ENCODE peak calls at places on chromosomes 6 and 20, in four cellular contexts. One of them, this sample, is unnamed.

GRCh38 chr6:113860165-113860955 is 3.2 kb downstream of the MARCKS start:
- DNase-seq in A673: no peak
- DNase-seq in mammary epithelial cell: peak; percentile 36
- DNase-seq in fibroblast of pulmonary artery: peak; percentile 67
- DNase-seq in this sample: no peak

GRCh38 chr20:3092611-3093379 is 8.3 kb upstream of the AVP start:
- DNase-seq in A673: no peak
- DNase-seq in mammary epithelial cell: no peak
- DNase-seq in fibroblast of pulmonary artery: no peak
- DNase-seq in this sample: no peak

GRCh38 chr6:14074723-14075503 is 42.7 kb upstream of the CD83 start:
- DNase-seq in A673: peak; percentile 72
- DNase-seq in mammary epithelial cell: peak; percentile 58
- DNase-seq in fibroblast of pulmonary artery: peak; percentile 59
- DNase-seq in this sample: no peak

GRCh38 chr20:17614812-17615644 is 45.2 kb downstream of the DSTN start:
- DNase-seq in A673: no peak
- DNase-seq in mammary epithelial cell: no peak
- DNase-seq in fibroblast of pulmonary artery: no peak
- DNase-seq in this sample: no peak

GRCh38 chr20:21499641-21500040 is 14.2 kb downstream of the NKX2-2 start:
- DNase-seq in A673: no peak
- DNase-seq in mammary epithelial cell: no peak
- DNase-seq in fibroblast of pulmonary artery: no peak
- DNase-seq in this sample: no peak

GRCh38 chr6:111843347-111844147 is 29.7 kb downstream of the FYN start:
- DNase-seq in A673: no peak
- DNase-seq in mammary epithelial cell: no peak
- DNase-seq in fibroblast of pulmonary artery: no peak
- DNase-seq in this sample: peak; percentile 57

GRCh38 chr20:49814057-49814675 is 1.5 kb downstream of the SLC9A8 start:
- DNase-seq in A673: no peak
- DNase-seq in mammary epithelial cell: peak; percentile 37
- DNase-seq in fibroblast of pulmonary artery: no peak
- DNase-seq in this sample: no peak

GRCh38 chr20:57806975-57807374 is 97.2 kb upstream of the PMEPA1 start:
- DNase-seq in A673: no peak
- DNase-seq in mammary epithelial cell: no peak
- DNase-seq in fibroblast of pulmonary artery: no peak
- DNase-seq in this sample: no peak

GRCh38 chr6:164917211-164917610 is 392.2 kb downstream of the C6orf118 start:
- DNase-seq in A673: no peak
- DNase-seq in mammary epithelial cell: no peak
- DNase-seq in fibroblast of pulmonary artery: no peak
- DNase-seq in this sample: no peak

GRCh38 chr20:41426976-41427375 is 60.4 kb upstream of the EMILIN3 start:
- DNase-seq in A673: no peak
- DNase-seq in mammary epithelial cell: no peak
- DNase-seq in fibroblast of pulmonary artery: no peak
- DNase-seq in this sample: no peak

GRCh38 chr6:165204807-165205545 is 104.4 kb downstream of the C6orf118 start:
- DNase-seq in A673: no peak
- DNase-seq in mammary epithelial cell: no peak
- DNase-seq in fibroblast of pulmonary artery: no peak
- DNase-seq in this sample: peak; percentile 39

GRCh38 chr20:9177278-9177677 is 108.4 kb downstream of the PLCB4 start:
- DNase-seq in A673: no peak
- DNase-seq in mammary epithelial cell: no peak
- DNase-seq in fibroblast of pulmonary artery: no peak
- DNase-seq in this sample: no peak

DNA sequence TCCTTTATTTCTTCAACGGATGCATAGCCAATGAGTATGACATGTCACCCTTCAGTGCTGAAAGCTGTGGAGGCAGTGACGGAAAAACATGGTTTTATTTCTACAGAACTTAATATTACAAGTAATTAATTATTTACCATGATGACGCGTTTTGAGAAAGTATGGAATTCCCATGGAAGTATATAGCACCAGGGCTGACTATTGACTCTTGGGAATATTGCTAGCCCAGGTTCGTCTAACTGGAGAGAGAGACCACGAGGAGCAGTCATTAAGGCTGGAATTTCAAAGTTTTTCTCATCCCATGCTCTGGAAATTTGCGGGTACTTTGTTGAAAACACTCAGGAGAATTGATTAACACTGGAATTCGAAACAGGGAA is 155.2 kb upstream of the PRSS16 start:
- DNase-seq in A673: no peak
- DNase-seq in mammary epithelial cell: no peak
- DNase-seq in fibroblast of pulmonary artery: no peak
- DNase-seq in this sample: no peak
- H3K4me3 ChIP-seq in A673: peak overlapping the region; percentile 56
- H3K4me3 ChIP-seq in mammary epithelial cell: peak overlapping the region; percentile 53
- H3K4me3 ChIP-seq in fibroblast of pulmonary artery: peak overlapping the region; percentile 51
- H3K4me3 ChIP-seq in this sample: peak overlapping the region; percentile 60

GRCh38 chr6:97626586-97627441 is 343.8 kb upstream of the MMS22L start:
- DNase-seq in A673: peak; percentile 95
- DNase-seq in mammary epithelial cell: no peak
- DNase-seq in fibroblast of pulmonary artery: no peak
- DNase-seq in this sample: no peak
- H3K4me3 ChIP-seq in A673: peak overlapping the region; percentile 43
- H3K4me3 ChIP-seq in mammary epithelial cell: no peak overlapping the region
- H3K4me3 ChIP-seq in fibroblast of pulmonary artery: no peak overlapping the region
- H3K4me3 ChIP-seq in this sample: no peak overlapping the region

GRCh38 chr6:43667245-43668150 is 20.1 kb downstream of the MRPS18A start:
- DNase-seq in A673: peak; percentile 81
- DNase-seq in mammary epithelial cell: peak; percentile 69
- DNase-seq in fibroblast of pulmonary artery: peak; percentile 72
- DNase-seq in this sample: peak; percentile 89
- H3K4me3 ChIP-seq in A673: peak overlapping the region; percentile 21
- H3K4me3 ChIP-seq in mammary epithelial cell: no peak overlapping the region
- H3K4me3 ChIP-seq in fibroblast of pulmonary artery: no peak overlapping the region
- H3K4me3 ChIP-seq in this sample: no peak overlapping the region

GRCh38 chr20:19975901-19976300 is 41.3 kb upstream of the NAA20 start:
- DNase-seq in A673: no peak
- DNase-seq in mammary epithelial cell: peak; percentile 40
- DNase-seq in fibroblast of pulmonary artery: peak; percentile 31
- DNase-seq in this sample: peak; percentile 65
- H3K4me3 ChIP-seq in A673: peak overlapping the region; percentile 45
- H3K4me3 ChIP-seq in mammary epithelial cell: peak overlapping the region; percentile 68
- H3K4me3 ChIP-seq in fibroblast of pulmonary artery: peak overlapping the region; percentile 89
- H3K4me3 ChIP-seq in this sample: peak overlapping the region; percentile 66

GRCh38 chr6:105514306-105514705 is 111.4 kb upstream of the PREP start:
- DNase-seq in A673: no peak
- DNase-seq in mammary epithelial cell: no peak
- DNase-seq in fibroblast of pulmonary artery: no peak
- DNase-seq in this sample: no peak

GRCh38 chr6:105515054-105515453 is 112.2 kb upstream of the PREP start:
- DNase-seq in A673: no peak
- DNase-seq in mammary epithelial cell: no peak
- DNase-seq in fibroblast of pulmonary artery: no peak
- DNase-seq in this sample: no peak

GRCh38 chr6:105522626-105523322 is 119.9 kb upstream of the PREP start:
- DNase-seq in A673: no peak
- DNase-seq in mammary epithelial cell: peak; percentile 70
- DNase-seq in fibroblast of pulmonary artery: no peak
- DNase-seq in this sample: no peak

DNA sequence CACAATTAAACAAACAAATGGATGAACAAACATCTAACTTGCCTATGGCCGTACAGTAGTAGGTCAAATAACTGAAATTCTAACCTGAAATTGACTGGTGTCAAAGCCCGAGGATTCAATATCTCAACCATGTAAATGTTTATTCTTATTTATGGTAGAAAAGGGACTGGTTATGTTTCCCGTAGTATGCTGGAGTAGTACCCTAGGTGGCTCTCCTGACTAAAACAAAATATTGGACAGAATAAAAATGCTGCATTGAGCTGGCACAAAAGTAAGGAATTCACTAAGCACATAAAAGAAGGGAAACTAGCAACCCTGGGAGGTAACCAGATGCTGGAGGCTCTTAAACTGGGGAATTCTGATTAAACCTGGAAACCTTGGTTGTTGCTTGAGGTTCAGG is 117.1 kb upstream of the PREP start:
- DNase-seq in A673: no peak
- DNase-seq in mammary epithelial cell: peak; percentile 15
- DNase-seq in fibroblast of pulmonary artery: no peak
- DNase-seq in this sample: no peak
- H3K4me3 ChIP-seq in A673: no peak overlapping the region
- H3K4me3 ChIP-seq in mammary epithelial cell: no peak overlapping the region
- H3K4me3 ChIP-seq in fibroblast of pulmonary artery: no peak overlapping the region
- H3K4me3 ChIP-seq in this sample: no peak overlapping the region

GRCh38 chr6:144159231-144159630 is 8.9 kb downstream of the STX11 start:
- DNase-seq in A673: no peak
- DNase-seq in mammary epithelial cell: no peak
- DNase-seq in fibroblast of pulmonary artery: peak; percentile 16
- DNase-seq in this sample: no peak

GRCh38 chr6:144155529-144155928 is 5.2 kb downstream of the STX11 start:
- DNase-seq in A673: no peak
- DNase-seq in mammary epithelial cell: no peak
- DNase-seq in fibroblast of pulmonary artery: no peak
- DNase-seq in this sample: no peak

GRCh38 chr6:144158133-144158532 is 7.8 kb downstream of the STX11 start:
- DNase-seq in A673: peak; percentile 77
- DNase-seq in mammary epithelial cell: peak; percentile 46
- DNase-seq in fibroblast of pulmonary artery: peak; percentile 93
- DNase-seq in this sample: peak; percentile 83

GRCh38 chr6:144156334-144156733 is 6.0 kb downstream of the STX11 start:
- DNase-seq in A673: no peak
- DNase-seq in mammary epithelial cell: no peak
- DNase-seq in fibroblast of pulmonary artery: peak; percentile 64
- DNase-seq in this sample: no peak

GRCh38 chr6:144156991-144157390 is 6.7 kb downstream of the STX11 start:
- DNase-seq in A673: no peak
- DNase-seq in mammary epithelial cell: no peak
- DNase-seq in fibroblast of pulmonary artery: no peak
- DNase-seq in this sample: no peak
- H3K4me3 ChIP-seq in A673: no peak overlapping the region
- H3K4me3 ChIP-seq in mammary epithelial cell: no peak overlapping the region
- H3K4me3 ChIP-seq in fibroblast of pulmonary artery: no peak overlapping the region
- H3K4me3 ChIP-seq in this sample: no peak overlapping the region

DNA sequence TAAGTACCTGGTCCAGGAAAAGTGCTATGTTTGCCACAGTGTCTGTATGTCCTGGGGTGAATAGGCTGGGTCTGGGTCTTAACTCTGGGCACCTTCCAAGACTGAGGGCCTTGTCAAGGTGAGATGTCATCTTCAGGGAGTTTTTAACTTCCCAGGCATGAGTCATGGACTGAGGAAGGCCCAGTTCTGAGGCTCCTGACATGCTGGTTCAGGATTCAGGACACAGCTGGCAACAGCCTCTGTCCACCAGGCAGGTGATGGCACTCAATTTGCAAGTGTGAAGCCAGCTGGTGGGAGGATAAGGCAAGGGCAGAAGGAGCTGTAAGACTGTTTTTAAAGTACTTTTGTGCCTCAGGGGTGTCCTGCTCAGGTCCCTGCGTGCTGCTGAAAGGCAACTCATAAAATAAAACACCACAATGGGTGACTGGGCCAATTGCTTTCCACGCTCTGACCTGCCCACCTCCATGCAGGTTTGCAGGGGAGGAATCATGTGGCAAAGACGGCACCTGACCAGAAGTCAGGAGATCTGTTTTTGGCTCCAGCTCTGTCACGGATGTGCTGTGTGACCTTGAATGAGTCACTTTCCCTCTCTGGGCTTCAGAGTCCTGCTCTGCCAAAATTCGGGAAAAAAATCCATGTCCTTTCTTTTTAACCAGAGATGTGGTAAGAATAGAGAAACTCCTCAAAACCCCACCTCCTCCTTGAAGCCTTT is 4.9 kb upstream of the PACSIN1 start:
- DNase-seq in A673: no peak
- DNase-seq in mammary epithelial cell: peak; percentile 86
- DNase-seq in fibroblast of pulmonary artery: peak; percentile 17
- DNase-seq in this sample: no peak
- H3K4me3 ChIP-seq in A673: no peak overlapping the region
- H3K4me3 ChIP-seq in mammary epithelial cell: no peak overlapping the region
- H3K4me3 ChIP-seq in fibroblast of pulmonary artery: no peak overlapping the region
- H3K4me3 ChIP-seq in this sample: no peak overlapping the region